ENCODE peak calls at places on chromosome 6, in six cellular contexts. C, M, S, H, B and K are unnamed samples.

GRCh38 chr6:144912474-144912873 is 627.3 kb downstream of the UTRN start:
- DNase-seq in C (peak), M (peak), S (no peak), H (no peak), B (no peak), K (no peak)

GRCh38 chr6:159762681-159763293 is 942 bp downstream of the ACAT2 start:
- DNase-seq in C (no peak), M (peak), S (peak), H (peak), B (no peak), K (peak)

GRCh38 chr6:142008016-142008735 is 124.5 kb upstream of the GJE1 start:
- DNase-seq in C (no peak), M (no peak), S (no peak), H (no peak), B (no peak), K (no peak)

GRCh38 chr6:130020892-130021483 is 2.6 kb downstream of the L3MBTL3 start:
- DNase-seq in C (peak), M (peak), S (peak), H (peak), B (peak), K (peak)

GRCh38 chr6:106199998-106200397 is 113.9 kb downstream of the PRDM1 start:
- DNase-seq in C (peak), M (peak), S (no peak), H (no peak), B (no peak), K (no peak)

GRCh38 chr6:108714774-108715414 is 133.3 kb upstream of the ARMC2 start:
- DNase-seq in C (no peak), M (no peak), S (no peak), H (no peak), B (no peak), K (peak)

GRCh38 chr6:135258970-135259369 is 77.9 kb downstream of the MYB start:
- DNase-seq in C (no peak), M (no peak), S (no peak), H (no peak), B (no peak), K (no peak)

GRCh38 chr6:21769405-21769851 is 175.9 kb downstream of the SOX4 start:
- DNase-seq in C (peak), M (peak), S (no peak), H (peak), B (peak), K (no peak)

GRCh38 chr6:55882731-55883595 is 7.6 kb upstream of the BMP5 start:
- DNase-seq in C (no peak), M (peak), S (no peak), H (no peak), B (no peak), K (no peak)

GRCh38 chr6:155985660-155986138 is 530.1 kb upstream of the NOX3 start:
- DNase-seq in C (no peak), M (no peak), S (no peak), H (peak), B (no peak), K (no peak)

GRCh38 chr6:107470364-107470763 is 11.0 kb upstream of the PDSS2 start:
- DNase-seq in C (no peak), M (no peak), S (no peak), H (no peak), B (no peak), K (no peak)

GRCh38 chr6:106411643-106412200 is 51.2 kb downstream of the CRYBG1 start:
- DNase-seq in C (no peak), M (no peak), S (no peak), H (no peak), B (peak), K (no peak)

GRCh38 chr6:138521800-138522199 is 22.5 kb upstream of the NHSL1 start:
- DNase-seq in C (no peak), M (no peak), S (no peak), H (no peak), B (no peak), K (no peak)

GRCh38 chr6:87741001-87741650 is 39.1 kb upstream of the AKIRIN2 start:
- DNase-seq in C (no peak), M (no peak), S (no peak), H (no peak), B (no peak), K (no peak)

GRCh38 chr6:119210596-119210995 is 132.1 kb upstream of the FAM184A start:
- DNase-seq in C (no peak), M (no peak), S (no peak), H (no peak), B (no peak), K (no peak)

GRCh38 chr6:124962617-124963415 is 579 bp downstream of the RNF217 start:
- DNase-seq in C (no peak), M (no peak), S (no peak), H (peak), B (peak), K (no peak)

GRCh38 chr6:10662207-10662606 is 32.2 kb downstream of the C6orf52 start:
- DNase-seq in C (no peak), M (no peak), S (no peak), H (no peak), B (no peak), K (no peak)

GRCh38 chr6:160141001-160141726 is 19.5 kb downstream of the SLC22A1 start:
- DNase-seq in C (peak), M (no peak), S (no peak), H (no peak), B (no peak), K (no peak)

GRCh38 chr6:46199387-46199786 is 28.6 kb upstream of the ENPP5 start:
- DNase-seq in C (no peak), M (no peak), S (no peak), H (no peak), B (no peak), K (no peak)

GRCh38 chr6:33000053-33000452 is 9.3 kb downstream of the HLA-DOA start:
- DNase-seq in C (no peak), M (no peak), S (peak), H (no peak), B (peak), K (peak)